ENCODE peak calls at places on chromosomes 2 and 18, in eight cellular contexts. U is AG04450, Z is tibial nerve, H is psoas muscle, I is cardiac muscle cell, A is MM.1S, F is endothelial cell of umbilical vein, Q is brain microvascular endothelial cell. K is an unnamed sample.

GRCh38 chr18:80197490-80197889 is 49.8 kb downstream of the PARD6G start:
- DNase-seq in U (no peak), Z (no peak), H (no peak), I (no peak), A (no peak), F (no peak), Q (no peak), K (no peak)

GRCh38 chr2:230614913-230615332 is 97.7 kb upstream of the CAB39 start:
- DNase-seq in U (no peak), Z (no peak), H (no peak), I (no peak), A (peak; percentile 86), F (no peak), Q (no peak), K (no peak)

GRCh38 chr2:113175736-113176695 is 2.2 kb downstream of the PSD4 start:
- DNase-seq in U (no peak), Z (no peak), H (no peak), I (no peak), A (peak; percentile 59), F (no peak), Q (no peak), K (no peak)

GRCh38 chr2:217698691-217699090 is 304.1 kb downstream of the TNS1 start:
- DNase-seq in U (no peak), Z (no peak), H (no peak), I (no peak), A (no peak), F (no peak), Q (no peak), K (no peak)

GRCh38 chr2:20015482-20016083 is 3.1 kb upstream of the MATN3 start:
- DNase-seq in U (peak; percentile 18), Z (no peak), H (no peak), I (peak; percentile 78), A (peak; percentile 53), F (peak; percentile 63), Q (peak; percentile 12), K (no peak)

GRCh38 chr2:127386246-127386645 is 1.5 kb downstream of the MAP3K2 start:
- DNase-seq in U (no peak), Z (no peak), H (no peak), I (peak; percentile 27), A (no peak), F (no peak), Q (no peak), K (no peak)

GRCh38 chr2:223998983-223999382 is 40.1 kb downstream of the SERPINE2 start:
- DNase-seq in U (no peak), Z (no peak), H (no peak), I (no peak), A (no peak), F (no peak), Q (no peak), K (no peak)

GRCh38 chr2:2286592-2286991 is 44.5 kb downstream of the MYT1L start:
- DNase-seq in U (no peak), Z (no peak), H (no peak), I (no peak), A (no peak), F (no peak), Q (no peak), K (no peak)

GRCh38 chr2:236178921-236179652 is 10.9 kb upstream of the GBX2 start:
- DNase-seq in U (no peak), Z (no peak), H (no peak), I (no peak), A (no peak), F (peak; percentile 60), Q (no peak), K (no peak)

GRCh38 chr2:177207101-177207500 is 5.5 kb upstream of the HNRNPA3 start:
- DNase-seq in U (no peak), Z (no peak), H (no peak), I (no peak), A (peak; percentile 29), F (no peak), Q (no peak), K (no peak)
- H3K4me3 ChIP-seq in U (no peak overlapping the region), Z (no peak overlapping the region), H (no peak overlapping the region), I (no peak overlapping the region), A (no peak overlapping the region), F (no peak overlapping the region), Q (no peak overlapping the region), K (no peak overlapping the region)

GRCh38 chr2:150699208-150699607 is 211.7 kb upstream of the RND3 start:
- DNase-seq in U (no peak), Z (no peak), H (no peak), I (no peak), A (no peak), F (no peak), Q (no peak), K (no peak)

GRCh38 chr2:150695441-150696135 is 208.1 kb upstream of the RND3 start:
- DNase-seq in U (no peak), Z (no peak), H (no peak), I (no peak), A (no peak), F (no peak), Q (no peak), K (no peak)

GRCh38 chr2:150700731-150701130 is 213.3 kb upstream of the RND3 start:
- DNase-seq in U (no peak), Z (no peak), H (no peak), I (no peak), A (no peak), F (no peak), Q (no peak), K (no peak)

GRCh38 chr2:150697596-150697995 is 210.1 kb upstream of the RND3 start:
- DNase-seq in U (no peak), Z (no peak), H (no peak), I (peak; percentile 43), A (no peak), F (peak; percentile 17), Q (no peak), K (no peak)

DNA sequence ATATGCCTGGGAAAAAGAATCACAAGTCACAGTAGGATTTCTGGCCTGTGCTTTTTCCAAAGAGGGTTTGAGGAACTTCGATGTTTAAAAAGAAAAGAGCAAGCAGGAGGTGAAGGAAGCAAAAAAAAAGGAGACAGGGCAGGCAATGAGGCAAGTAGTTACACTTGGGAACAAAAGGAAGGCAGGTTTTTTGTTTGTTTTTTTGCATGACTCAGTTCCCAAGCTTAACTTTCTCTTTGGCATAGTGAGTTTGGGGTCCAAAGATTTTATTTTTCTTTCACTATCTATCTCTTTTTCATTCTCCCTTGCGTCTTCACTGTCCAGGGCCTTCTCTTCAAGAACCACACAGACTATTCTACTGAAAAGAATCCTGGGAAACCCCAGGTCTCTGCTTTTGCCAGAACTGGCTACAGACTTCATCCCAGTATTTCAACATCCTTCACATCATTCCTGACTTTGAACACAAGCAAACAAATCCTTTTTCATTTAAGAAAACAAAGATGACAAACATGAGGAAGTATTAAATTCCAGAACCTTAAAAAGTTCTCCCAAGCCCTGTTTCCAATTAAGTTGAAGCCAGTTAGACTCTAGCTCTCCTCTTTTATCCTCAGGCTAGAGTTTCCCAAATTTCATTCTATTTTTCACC is 210.7 kb upstream of the RND3 start:
- DNase-seq in U (no peak), Z (no peak), H (no peak), I (peak; percentile 39), A (no peak), F (peak; percentile 10), Q (no peak), K (no peak)
- H3K27ac ChIP-seq in U (peak overlapping the region; percentile 34), Z (no peak overlapping the region), H (peak overlapping the region; percentile 38), I (no peak overlapping the region), A (no peak overlapping the region), F (no peak overlapping the region), Q (no peak overlapping the region), K (peak overlapping the region; percentile 49)

DNA sequence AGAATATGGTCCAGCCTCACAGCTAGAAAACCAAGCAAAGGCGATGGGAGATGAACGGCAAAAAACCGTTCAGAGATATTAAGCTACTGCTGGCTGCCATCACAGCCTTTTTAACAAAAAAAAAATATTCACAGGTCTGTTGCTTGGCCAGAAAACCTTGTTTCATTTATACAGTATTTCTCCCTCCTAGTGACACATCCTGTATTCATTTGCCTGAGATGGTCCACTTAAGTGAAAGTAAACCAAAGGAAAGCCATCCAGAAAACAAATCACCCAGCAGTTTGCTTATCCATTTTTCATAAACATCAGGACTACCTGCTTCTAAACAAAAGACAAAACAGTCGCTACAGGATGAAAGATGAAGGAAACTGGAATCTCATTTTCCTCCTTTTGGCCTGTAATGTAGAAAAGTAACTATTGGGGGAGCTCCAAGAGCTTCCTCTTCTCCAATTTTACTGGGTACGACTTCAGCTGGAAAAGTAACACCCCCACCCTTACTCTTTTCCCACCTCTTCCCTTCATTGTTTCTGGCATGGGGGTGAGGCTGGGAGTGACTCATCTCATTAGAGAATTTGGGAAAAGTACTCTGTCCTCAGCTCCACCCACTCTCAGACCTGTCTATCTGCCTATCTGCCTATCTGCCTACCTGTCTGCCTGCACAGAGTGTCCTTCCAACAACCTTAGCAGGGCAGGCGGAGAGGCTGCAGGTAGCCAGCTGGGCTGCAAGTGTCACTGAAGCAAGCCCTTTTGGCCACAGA is 93.8 kb downstream of the EPHA4 start:
- DNase-seq in U (no peak), Z (no peak), H (no peak), I (no peak), A (no peak), F (peak; percentile 32), Q (no peak), K (no peak)
- TF ChIP-seq CTCF in U (peak; percentile 4), Z (no peak), H (no peak), I (no peak), A (no peak), F (no peak), Q (no peak), K (no peak)

GRCh38 chr2:102417946-102418345 is 5.0 kb upstream of the IL18RAP start:
- DNase-seq in U (no peak), Z (no peak), H (no peak), I (no peak), A (peak; percentile 9), F (no peak), Q (no peak), K (no peak)
- H3K4me3 ChIP-seq in U (no peak overlapping the region), Z (no peak overlapping the region), H (no peak overlapping the region), I (no peak overlapping the region), A (no peak overlapping the region), F (no peak overlapping the region), Q (no peak overlapping the region), K (no peak overlapping the region)

GRCh38 chr2:120904379-120904778 is 168.7 kb downstream of the GLI2 start:
- DNase-seq in U (no peak), Z (no peak), H (no peak), I (no peak), A (no peak), F (no peak), Q (no peak), K (no peak)
- H3K27ac ChIP-seq in U (peak overlapping the region; percentile 12), Z (no peak overlapping the region), H (no peak overlapping the region), I (peak overlapping the region; percentile 42), A (no peak overlapping the region), F (no peak overlapping the region), Q (no peak overlapping the region), K (peak overlapping the region; percentile 53)

GRCh38 chr2:36351291-36352023 is 4.1 kb upstream of the CRIM1 start:
- DNase-seq in U (no peak), Z (no peak), H (no peak), I (no peak), A (no peak), F (no peak), Q (no peak), K (no peak)
- TF ChIP-seq CTCF in U (no peak), Z (no peak), H (no peak), I (no peak), A (no peak), F (no peak), Q (no peak), K (no peak)

K was measured in uterus.